ENCODE peak calls at places on chromosomes 7 and 10, in six cellular contexts. V is fibroblast of lung, E is hypothalamus, G is B cell, Q is T-helper 1 cell, K is ovary. R is an unnamed sample.
A peak's percentile ranks its signal among the peaks of the same experiment; 100 is the strongest.

GRCh38 chr10:12876266-12876665 is 125.2 kb downstream of the CCDC3 start:
- DNase-seq in Q (no peak), G (no peak), V (no peak), E (no peak), K (no peak), R (no peak)

GRCh38 chr10:124906551-124907001 is 35.3 kb upstream of the ZRANB1 start:
- DNase-seq in E (no peak), V (peak; percentile 93), G (no peak), K (no peak), Q (no peak), R (peak; percentile 37)

GRCh38 chr10:119461923-119462322 is 80.6 kb downstream of the RGS10 start:
- DNase-seq in G (no peak), Q (no peak), E (no peak), V (no peak), K (no peak), R (no peak)

GRCh38 chr7:85014936-85015335 is 171.9 kb downstream of the SEMA3D start:
- DNase-seq in E (no peak), Q (no peak), K (no peak), G (no peak), V (no peak), R (no peak)

GRCh38 chr10:110459600-110459999 is 38.1 kb upstream of the DUSP5 start:
- DNase-seq in E (no peak), K (no peak), V (no peak), Q (no peak), G (no peak), R (peak; percentile 34)

GRCh38 chr7:77734590-77735421 is 38.5 kb downstream of the RSBN1L start:
- DNase-seq in E (no peak), G (no peak), Q (no peak), V (no peak), K (no peak), R (no peak)

GRCh38 chr7:157357129-157358040 is 20.6 kb downstream of the DNAJB6 start:
- DNase-seq in E (no peak), V (no peak), K (no peak), G (no peak), Q (no peak), R (no peak)

GRCh38 chr7:1548438-1548831 is 7.6 kb downstream of the TMEM184A start:
- DNase-seq in V (no peak), E (no peak), K (no peak), Q (peak; percentile 9), G (no peak), R (no peak)

GRCh38 chr7:151378496-151379192 is 31.2 kb downstream of the WDR86 start:
- DNase-seq in E (no peak), Q (no peak), G (peak; percentile 25), V (no peak), K (no peak), R (no peak)

GRCh38 chr7:116542618-116543017 is 17.8 kb downstream of the CAV1 start:
- DNase-seq in K (no peak), V (peak; percentile 79), Q (no peak), E (no peak), G (no peak), R (no peak)

GRCh38 chr7:98810166-98810802 is 59.5 kb downstream of the TMEM130 start:
- DNase-seq in E (no peak), G (no peak), K (no peak), Q (no peak), V (peak; percentile 60), R (no peak)

GRCh38 chr10:5948999-5949759 is 28.2 kb downstream of the IL15RA start:
- DNase-seq in G (no peak), Q (no peak), K (peak; percentile 66), V (peak; percentile 54), E (peak; percentile 14), R (peak; percentile 77)